ENCODE peak calls at places on chromosomes 7 and 10, in ten cellular contexts. J, T, U, H, K, A, I, D, V and M are unnamed samples.

GRCh38 chr7:106552645-106553445 is 108.1 kb downstream of the CCDC71L start:
- DNase-seq in V (no peak), J (no peak), T (no peak), H (no peak), U (no peak), A (no peak), K (no peak), D (no peak), I (no peak), M (peak)

GRCh38 chr10:11378835-11379234 is 232.6 kb downstream of the USP6NL start:
- DNase-seq in H (no peak), I (no peak), K (no peak), V (no peak), A (no peak), T (no peak), J (no peak), D (no peak), U (no peak), M (no peak)

GRCh38 chr10:75652136-75652535 is 220.7 kb downstream of the LRMDA start:
- DNase-seq in A (no peak), U (no peak), J (no peak), I (no peak), H (no peak), V (no peak), T (no peak), K (no peak), D (no peak), M (no peak)

GRCh38 chr10:97850446-97850845 is 803 bp downstream of the GOLGA7B start:
- DNase-seq in J (no peak), T (no peak), I (no peak), U (no peak), H (no peak), V (no peak), A (no peak), D (peak), K (no peak), M (no peak)

GRCh38 chr7:115009736-115010435 is 88.0 kb downstream of the MDFIC start:
- DNase-seq in U (no peak), T (no peak), K (no peak), V (no peak), J (no peak), D (no peak), H (no peak), I (no peak), A (no peak), M (no peak)

GRCh38 chr7:102044984-102045673 is 227.7 kb downstream of the CUX1 start:
- DNase-seq in T (no peak), D (peak), H (peak), V (no peak), I (peak), K (peak), U (no peak), A (peak), J (no peak), M (no peak)

GRCh38 chr10:1559311-1559710 is 178.0 kb downstream of the ADARB2 start:
- DNase-seq in T (no peak), A (no peak), I (no peak), K (no peak), H (no peak), V (no peak), J (no peak), U (no peak), D (no peak), M (no peak)

GRCh38 chr10:11454958-11455566 is 156.4 kb downstream of the USP6NL start:
- DNase-seq in I (no peak), J (no peak), D (no peak), T (no peak), H (no peak), K (no peak), V (no peak), A (no peak), U (no peak), M (no peak)

GRCh38 chr10:125116041-125116649 is 44.2 kb downstream of the CTBP2 start:
- DNase-seq in U (no peak), H (no peak), V (no peak), T (no peak), D (no peak), I (no peak), K (no peak), J (no peak), A (no peak), M (no peak)

GRCh38 chr7:137354361-137354760 is 10.8 kb upstream of the PTN start:
- DNase-seq in J (peak), K (no peak), U (no peak), D (peak), H (peak), T (no peak), I (peak), A (no peak), V (no peak), M (no peak)

GRCh38 chr7:102404005-102404861 is 8.1 kb downstream of the PRKRIP1 start:
- DNase-seq in H (no peak), V (no peak), J (peak), A (peak), U (peak), I (peak), D (peak), K (peak), T (peak), M (peak)

GRCh38 chr10:48466611-48467240 is 138.1 kb downstream of the ARHGAP22 start:
- DNase-seq in U (peak), H (no peak), A (no peak), V (no peak), K (no peak), I (no peak), T (no peak), D (no peak), J (no peak), M (no peak)

GRCh38 chr7:1889556-1890181 is 219.6 kb downstream of the ELFN1 start:
- DNase-seq in V (no peak), K (no peak), D (no peak), U (no peak), I (peak), T (peak), J (no peak), A (no peak), H (peak), M (no peak)

GRCh38 chr7:142025896-142026295 is 30.2 kb downstream of the MGAM start:
- DNase-seq in J (no peak), H (no peak), A (no peak), V (no peak), U (no peak), D (no peak), T (peak), I (no peak), K (no peak), M (no peak)

GRCh38 chr7:112056409-112056808 is 149.8 kb downstream of the DOCK4 start:
- DNase-seq in D (peak), U (no peak), V (no peak), I (peak), A (no peak), H (peak), J (no peak), T (no peak), K (no peak), M (peak)

GRCh38 chr10:58414270-58415041 is 29.2 kb downstream of the TFAM start:
- DNase-seq in V (no peak), D (peak), U (no peak), A (no peak), I (peak), J (peak), H (peak), T (peak), K (no peak), M (no peak)
- TF ChIP-seq CTCF in V (no peak), D (peak), U (no peak), A (peak), I (peak), J (peak), H (peak), T (peak), K (peak), M (no peak)

GRCh38 chr10:32060372-32060771 is 4.1 kb upstream of the KIF5B start:
- DNase-seq in I (no peak), H (no peak), V (no peak), K (no peak), J (no peak), U (no peak), T (no peak), A (no peak), D (no peak), M (no peak)
- TF ChIP-seq CTCF in I (no peak), H (no peak), V (no peak), K (no peak), J (no peak), U (no peak), T (no peak), A (no peak), D (no peak), M (no peak)

GRCh38 chr7:130356121-130356759 is 11.6 kb downstream of the CPA5 start:
- DNase-seq in H (peak), I (peak), U (no peak), J (peak), D (peak), K (peak), T (peak), V (peak), A (no peak), M (no peak)
- TF ChIP-seq CTCF in H (no peak), I (no peak), U (no peak), J (no peak), D (no peak), K (no peak), T (no peak), V (no peak), A (no peak), M (no peak)

GRCh38 chr10:77393821-77394501 is 243.6 kb downstream of the KCNMA1 start:
- DNase-seq in D (no peak), V (no peak), T (no peak), I (no peak), A (no peak), H (no peak), J (no peak), U (no peak), K (no peak), M (no peak)

GRCh38 chr10:77398558-77398957 is 239.1 kb downstream of the KCNMA1 start:
- DNase-seq in J (no peak), K (no peak), T (peak), I (no peak), D (no peak), H (no peak), V (no peak), U (no peak), A (no peak), M (no peak)

GRCh38 chr10:77398986-77399755 is 238.4 kb downstream of the KCNMA1 start:
- DNase-seq in U (no peak), A (no peak), K (no peak), I (no peak), J (no peak), D (no peak), T (no peak), H (no peak), V (no peak), M (no peak)

GRCh38 chr10:77400041-77400440 is 237.6 kb downstream of the KCNMA1 start:
- DNase-seq in D (no peak), K (no peak), I (no peak), H (no peak), T (no peak), V (no peak), A (no peak), U (no peak), J (no peak), M (no peak)

DNA sequence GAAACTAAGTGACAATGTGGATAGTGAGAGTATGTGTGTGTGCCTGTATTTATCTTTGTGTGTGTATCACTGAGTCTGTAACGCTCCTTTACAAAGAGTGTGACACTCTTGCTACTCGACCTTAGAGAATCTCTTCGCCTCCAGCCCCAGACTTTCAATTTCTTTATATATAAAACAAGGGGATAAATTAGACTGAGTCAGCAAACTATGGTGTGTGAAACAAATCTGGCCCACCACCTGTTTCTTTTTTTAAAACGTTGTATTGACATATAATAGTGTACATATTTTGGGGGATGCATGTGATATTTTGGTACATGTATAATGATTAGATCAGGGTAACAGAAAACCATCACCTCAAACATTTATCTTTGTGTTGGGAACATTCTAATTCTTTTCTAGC is 240.5 kb downstream of the KCNMA1 start:
- DNase-seq in A (no peak), T (no peak), H (no peak), U (no peak), J (no peak), I (no peak), V (no peak), D (no peak), K (no peak), M (no peak)
- TF ChIP-seq CTCF in A (no peak), T (no peak), H (no peak), U (no peak), J (no peak), I (no peak), V (no peak), D (no peak), K (no peak), M (no peak)

GRCh38 chr7:220151-220841 is 27.9 kb downstream of the FAM20C start:
- DNase-seq in I (no peak), A (no peak), D (no peak), V (no peak), T (no peak), K (no peak), U (no peak), J (peak), H (no peak), M (no peak)
- TF ChIP-seq CTCF in I (peak), A (no peak), D (peak), V (no peak), T (no peak), K (peak), U (no peak), J (no peak), H (no peak), M (peak)

GRCh38 chr7:131289051-131289450 is 38.6 kb upstream of the MKLN1 start:
- DNase-seq in H (no peak), I (no peak), J (no peak), V (no peak), D (no peak), A (no peak), T (no peak), U (no peak), K (no peak), M (no peak)

GRCh38 chr7:131285558-131285957 is 42.1 kb upstream of the MKLN1 start:
- DNase-seq in U (no peak), T (no peak), I (no peak), K (no peak), H (no peak), D (no peak), J (no peak), A (no peak), V (no peak), M (no peak)

GRCh38 chr7:131292141-131292905 is 35.4 kb upstream of the MKLN1 start:
- DNase-seq in J (no peak), I (no peak), U (no peak), D (no peak), A (no peak), K (no peak), V (no peak), T (no peak), H (no peak), M (no peak)

GRCh38 chr7:131284702-131285419 is 42.8 kb upstream of the MKLN1 start:
- DNase-seq in T (no peak), A (peak), H (no peak), J (no peak), D (peak), K (no peak), V (peak), I (no peak), U (no peak), M (no peak)

GRCh38 chr7:131288446-131288845 is 39.2 kb upstream of the MKLN1 start:
- DNase-seq in I (no peak), V (no peak), U (no peak), T (no peak), D (no peak), H (no peak), J (no peak), A (no peak), K (no peak), M (no peak)
- TF ChIP-seq CTCF in I (no peak), V (no peak), U (no peak), T (no peak), D (no peak), H (no peak), J (no peak), A (no peak), K (no peak), M (no peak)

GRCh38 chr7:122827763-122828162 is 58.5 kb downstream of the CADPS2 start:
- DNase-seq in V (no peak), H (no peak), D (no peak), I (no peak), T (no peak), K (no peak), U (no peak), A (no peak), J (no peak), M (no peak)
- TF ChIP-seq CTCF in V (no peak), H (no peak), D (no peak), I (no peak), T (no peak), K (no peak), U (no peak), A (no peak), J (no peak), M (no peak)